ENCODE peak calls at places on chromosomes 13 and 19, in ten cellular contexts. G is CD4-positive, alpha-beta memory T cell; F is fibroblast of lung; R is ascending aorta; A is left ventricle myocardium inferior; V is Peyer's patch; O is CD4-positive, alpha-beta T cell; H is thoracic aorta; M is neuronal stem cell; J is uterus. L is an unnamed sample.

GRCh38 chr13:48252176-48252575 is 19.2 kb downstream of the ITM2B start:
- DNase-seq in R (no peak), O (no peak), V (no peak), H (no peak), J (no peak), F (no peak), A (no peak), M (no peak), G (no peak), L (no peak)

GRCh38 chr13:27135023-27135422 is 36.6 kb downstream of the USP12 start:
- DNase-seq in O (no peak), V (no peak), M (no peak), A (no peak), G (no peak), R (no peak), H (no peak), J (no peak), F (no peak), L (no peak)

GRCh38 chr13:23794267-23795161 is 94.7 kb downstream of the MIPEP start:
- DNase-seq in M (no peak), F (peak; percentile 96), A (no peak), O (no peak), H (no peak), G (no peak), J (no peak), R (no peak), V (no peak), L (no peak)

GRCh38 chr13:32857077-32857476 is 159.1 kb upstream of the KL start:
- DNase-seq in R (no peak), G (no peak), V (no peak), J (no peak), A (no peak), O (no peak), M (no peak), F (no peak), H (no peak), L (no peak)

GRCh38 chr13:25300861-25301346 is 521 bp upstream of the NUP58 start:
- DNase-seq in F (no peak), G (no peak), M (no peak), O (no peak), V (peak; percentile 52), R (no peak), J (peak; percentile 36), H (no peak), A (peak; percentile 24), L (peak; percentile 50)

GRCh38 chr13:80830431-80830830 is 489.5 kb upstream of the SPRY2 start:
- DNase-seq in V (no peak), O (no peak), G (no peak), J (no peak), M (no peak), A (no peak), R (no peak), F (no peak), H (no peak), L (no peak)

GRCh38 chr13:97982286-97982685 is 28.8 kb downstream of the IPO5 start:
- DNase-seq in J (no peak), M (no peak), H (no peak), R (no peak), A (no peak), F (peak; percentile 16), G (no peak), V (no peak), O (no peak), L (no peak)

GRCh38 chr13:104140557-104140956 is 1074.3 kb upstream of the SLC10A2 start:
- DNase-seq in A (no peak), J (no peak), G (no peak), M (no peak), R (no peak), O (no peak), H (no peak), V (no peak), F (peak; percentile 5), L (no peak)

GRCh38 chr13:51278426-51279130 is 56.4 kb downstream of the FAM124A start:
- DNase-seq in V (no peak), O (no peak), H (no peak), F (no peak), G (no peak), A (no peak), M (no peak), J (no peak), R (no peak), L (no peak)

GRCh38 chr19:38386968-38387549 is 775 bp downstream of the GGN start:
- DNase-seq in F (peak; percentile 20), O (no peak), M (no peak), J (no peak), V (peak; percentile 86), G (no peak), A (peak; percentile 36), R (no peak), H (no peak), L (no peak)

GRCh38 chr19:1254081-1254527 is 5.7 kb downstream of the MIDN start:
- DNase-seq in A (no peak), F (no peak), H (no peak), J (peak; percentile 69), R (no peak), V (peak; percentile 58), G (no peak), M (no peak), O (no peak), L (no peak)

DNA sequence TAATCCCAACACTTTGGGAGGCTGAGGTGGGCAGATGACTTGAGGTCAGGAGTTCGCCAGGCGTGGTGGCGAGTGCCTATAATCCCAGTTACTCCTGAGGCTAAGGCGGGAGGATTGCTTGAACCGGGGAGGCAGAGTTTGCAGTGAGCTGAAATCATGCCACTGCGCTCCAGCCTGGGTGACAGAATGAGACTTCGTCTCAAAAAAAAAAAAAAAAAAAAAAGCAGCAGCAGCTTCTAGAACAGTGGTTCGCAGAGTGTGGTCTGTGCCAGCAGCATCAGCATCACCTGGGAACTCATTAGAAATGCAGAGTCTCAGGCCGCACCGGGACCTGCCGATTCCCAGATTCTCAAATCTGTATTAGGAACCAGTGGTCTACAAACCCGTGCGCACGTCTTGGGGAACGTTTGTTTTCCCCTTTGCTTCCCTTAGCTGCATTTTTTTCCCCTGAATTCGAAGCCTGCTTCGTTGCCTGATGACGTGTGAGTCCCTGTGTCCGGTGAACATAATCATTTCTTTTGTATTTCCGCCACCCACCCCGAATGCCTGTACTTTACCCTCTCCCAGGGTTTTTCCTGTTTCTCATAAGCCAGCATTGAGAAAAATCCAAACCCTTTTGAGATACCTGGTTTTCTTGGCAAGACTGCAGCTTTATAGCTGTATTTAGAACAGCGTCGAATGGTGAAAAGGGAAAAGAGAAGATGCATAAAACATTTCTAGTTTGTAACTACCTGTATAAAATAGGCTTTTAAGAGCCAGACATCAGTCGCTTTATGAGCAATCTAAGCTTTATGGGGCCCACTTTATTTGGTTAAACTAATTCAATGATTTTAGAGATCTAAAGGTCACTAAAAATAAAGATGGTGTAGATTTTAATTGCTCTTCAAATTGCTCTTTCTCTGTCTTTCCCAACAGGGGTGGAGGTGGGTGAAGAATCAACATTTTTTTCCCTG is 49.8 kb downstream of the BICRA start:
- DNase-seq in J (no peak), A (no peak), F (no peak), M (no peak), O (no peak), V (no peak), G (no peak), R (no peak), H (no peak), L (no peak)
- H3K27ac ChIP-seq in J (no peak overlapping the region), A (peak overlapping the region; percentile 27), F (no peak overlapping the region), M (no peak overlapping the region), O (no peak overlapping the region), V (peak overlapping the region; percentile 94), G (no peak overlapping the region), R (no peak overlapping the region), H (no peak overlapping the region), L (peak overlapping the region; percentile 30)

DNA sequence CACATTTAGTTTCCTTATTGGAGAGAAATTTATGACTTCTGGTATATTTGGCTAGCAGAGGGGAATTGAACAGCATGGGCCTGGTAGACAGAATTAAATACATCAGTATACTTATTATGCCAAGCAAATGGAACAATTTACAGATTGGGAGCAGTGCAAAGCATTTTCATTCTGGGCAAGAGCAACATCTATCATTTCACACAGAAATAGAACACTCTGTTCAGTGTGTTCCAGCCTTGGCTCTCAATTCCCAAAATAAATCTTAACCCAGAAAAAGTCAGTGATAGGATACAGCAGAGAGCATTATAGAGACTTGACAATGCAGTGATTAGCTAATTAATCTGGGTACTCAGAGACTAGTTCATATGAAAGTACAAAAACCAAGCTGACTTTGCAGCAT is 604.0 kb upstream of the SLITRK6 start:
- DNase-seq in M (no peak), F (no peak), O (no peak), H (no peak), J (no peak), A (no peak), G (no peak), V (no peak), R (no peak), L (no peak)
- H3K27ac ChIP-seq in M (no peak overlapping the region), F (no peak overlapping the region), O (no peak overlapping the region), H (no peak overlapping the region), J (no peak overlapping the region), A (peak overlapping the region; percentile 74), G (no peak overlapping the region), V (no peak overlapping the region), R (no peak overlapping the region), L (no peak overlapping the region)

DNA sequence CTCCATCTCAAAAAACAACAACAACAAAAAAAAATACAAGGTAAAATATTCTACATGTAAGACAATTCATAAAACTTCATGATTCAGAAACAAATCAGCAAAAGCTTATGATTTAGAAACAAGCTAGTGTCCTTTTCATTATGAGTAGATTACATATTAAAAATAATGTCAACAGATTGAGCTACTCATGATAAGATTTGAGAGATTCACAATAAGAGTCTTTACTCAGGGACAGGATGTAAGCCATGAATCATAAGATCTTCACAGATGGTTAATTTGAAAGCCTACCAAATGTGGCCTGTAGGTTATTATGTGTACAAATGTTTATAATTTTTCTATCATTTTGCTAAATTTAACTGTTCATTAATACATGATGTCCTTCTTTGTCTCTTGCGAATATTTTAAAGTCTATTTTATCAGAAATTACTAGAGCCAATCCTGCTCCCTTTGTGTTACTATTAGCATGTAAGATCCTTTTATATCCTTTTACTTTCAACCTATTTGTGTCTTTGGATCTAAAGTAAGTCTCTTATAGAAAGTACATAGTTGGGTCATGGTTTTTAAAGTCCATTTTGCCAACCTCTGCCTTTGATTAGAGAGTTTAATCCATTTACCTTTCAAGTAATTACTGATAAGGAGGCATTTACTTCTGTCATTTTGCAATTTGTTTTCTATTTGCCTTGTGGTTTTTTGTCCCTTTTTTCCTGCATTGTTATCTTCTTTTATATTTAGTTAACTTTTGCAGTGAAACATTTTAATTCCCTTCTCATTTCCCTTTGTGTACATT is 68.3 kb upstream of the RXFP2 start:
- DNase-seq in G (no peak), M (no peak), V (no peak), O (no peak), H (no peak), A (no peak), R (no peak), F (peak; percentile 28), J (no peak), L (no peak)
- H3K27ac ChIP-seq in G (no peak overlapping the region), M (no peak overlapping the region), V (no peak overlapping the region), O (no peak overlapping the region), H (no peak overlapping the region), A (no peak overlapping the region), R (no peak overlapping the region), F (no peak overlapping the region), J (no peak overlapping the region), L (no peak overlapping the region)

GRCh38 chr19:27744926-27745844 is 1467.8 kb downstream of the UQCRFS1 start:
- DNase-seq in O (no peak), G (no peak), M (no peak), R (no peak), F (no peak), H (no peak), J (no peak), A (no peak), V (no peak), L (no peak)
- H3K27ac ChIP-seq in O (no peak overlapping the region), G (no peak overlapping the region), M (no peak overlapping the region), R (no peak overlapping the region), F (no peak overlapping the region), H (no peak overlapping the region), J (no peak overlapping the region), A (no peak overlapping the region), V (no peak overlapping the region), L (no peak overlapping the region)

GRCh38 chr13:18232298-18232993 is 949.2 kb downstream of the TUBA3C start:
- DNase-seq in V (no peak), H (no peak), A (no peak), J (no peak), R (no peak), G (no peak), M (no peak), O (no peak), F (no peak), L (no peak)
- H3K27ac ChIP-seq in V (no peak overlapping the region), H (no peak overlapping the region), A (no peak overlapping the region), J (no peak overlapping the region), R (no peak overlapping the region), G (no peak overlapping the region), M (no peak overlapping the region), O (no peak overlapping the region), F (no peak overlapping the region), L (no peak overlapping the region)

L was measured in substantia nigra.